ENCODE peak calls at places on chromosomes 13 and 19, in four cellular contexts. One of them, this sample, is unnamed.

GRCh38 chr19:45099465-45100201 is 6.7 kb downstream of the PPP1R37 start:
- DNase-seq in prostate gland: no peak
- DNase-seq in NCI-H510A treated with DMSO at 0.1 percent for 48 hours: no peak
- DNase-seq in stimulated activated CD4-positive, alpha-beta T cell treated with anti-CD3 and anti-CD28 coated beads, Interleukin-1b, Interleukin-23, amount 100 ng/mL, for 24 hours: no peak
- DNase-seq in this sample: no peak

GRCh38 chr13:77521595-77522367 is 13.7 kb upstream of the SCEL start:
- DNase-seq in prostate gland: peak; percentile 66
- DNase-seq in NCI-H510A treated with DMSO at 0.1 percent for 48 hours: no peak
- DNase-seq in stimulated activated CD4-positive, alpha-beta T cell treated with anti-CD3 and anti-CD28 coated beads, Interleukin-1b, Interleukin-23, amount 100 ng/mL, for 24 hours: no peak
- DNase-seq in this sample: no peak

GRCh38 chr19:10352764-10353671 is 13.6 kb upstream of the ICAM3 start:
- DNase-seq in prostate gland: no peak
- DNase-seq in NCI-H510A treated with DMSO at 0.1 percent for 48 hours: no peak
- DNase-seq in stimulated activated CD4-positive, alpha-beta T cell treated with anti-CD3 and anti-CD28 coated beads, Interleukin-1b, Interleukin-23, amount 100 ng/mL, for 24 hours: no peak
- DNase-seq in this sample: peak; percentile 9

GRCh38 chr19:20038358-20039202 is 725 bp downstream of the ZNF682 start:
- DNase-seq in prostate gland: no peak
- DNase-seq in NCI-H510A treated with DMSO at 0.1 percent for 48 hours: no peak
- DNase-seq in stimulated activated CD4-positive, alpha-beta T cell treated with anti-CD3 and anti-CD28 coated beads, Interleukin-1b, Interleukin-23, amount 100 ng/mL, for 24 hours: no peak
- DNase-seq in this sample: no peak

GRCh38 chr19:54532528-54532927 is 29.9 kb downstream of the LAIR2 start:
- DNase-seq in prostate gland: no peak
- DNase-seq in NCI-H510A treated with DMSO at 0.1 percent for 48 hours: no peak
- DNase-seq in stimulated activated CD4-positive, alpha-beta T cell treated with anti-CD3 and anti-CD28 coated beads, Interleukin-1b, Interleukin-23, amount 100 ng/mL, for 24 hours: no peak
- DNase-seq in this sample: no peak

GRCh38 chr19:45125975-45126493 is 33.1 kb downstream of the PPP1R37 start:
- DNase-seq in prostate gland: peak; percentile 60
- DNase-seq in NCI-H510A treated with DMSO at 0.1 percent for 48 hours: peak; percentile 55
- DNase-seq in stimulated activated CD4-positive, alpha-beta T cell treated with anti-CD3 and anti-CD28 coated beads, Interleukin-1b, Interleukin-23, amount 100 ng/mL, for 24 hours: peak; percentile 51
- DNase-seq in this sample: peak; percentile 74

GRCh38 chr19:49849433-49850220 is 1.3 kb upstream of the PTOV1 start:
- DNase-seq in prostate gland: no peak
- DNase-seq in NCI-H510A treated with DMSO at 0.1 percent for 48 hours: no peak
- DNase-seq in stimulated activated CD4-positive, alpha-beta T cell treated with anti-CD3 and anti-CD28 coated beads, Interleukin-1b, Interleukin-23, amount 100 ng/mL, for 24 hours: no peak
- DNase-seq in this sample: no peak

GRCh38 chr13:19159761-19160420 is 21.7 kb downstream of the TUBA3C start:
- DNase-seq in prostate gland: no peak
- DNase-seq in NCI-H510A treated with DMSO at 0.1 percent for 48 hours: no peak
- DNase-seq in stimulated activated CD4-positive, alpha-beta T cell treated with anti-CD3 and anti-CD28 coated beads, Interleukin-1b, Interleukin-23, amount 100 ng/mL, for 24 hours: no peak
- DNase-seq in this sample: no peak

GRCh38 chr13:26019881-26020535 is 31.8 kb downstream of the SHISA2 start:
- DNase-seq in prostate gland: no peak
- DNase-seq in NCI-H510A treated with DMSO at 0.1 percent for 48 hours: peak; percentile 25
- DNase-seq in stimulated activated CD4-positive, alpha-beta T cell treated with anti-CD3 and anti-CD28 coated beads, Interleukin-1b, Interleukin-23, amount 100 ng/mL, for 24 hours: no peak
- DNase-seq in this sample: no peak

GRCh38 chr19:6424190-6424938 is at the start of gene KHSRP:
- DNase-seq in prostate gland: no peak
- DNase-seq in NCI-H510A treated with DMSO at 0.1 percent for 48 hours: no peak
- DNase-seq in stimulated activated CD4-positive, alpha-beta T cell treated with anti-CD3 and anti-CD28 coated beads, Interleukin-1b, Interleukin-23, amount 100 ng/mL, for 24 hours: no peak
- DNase-seq in this sample: no peak

GRCh38 chr13:50993371-50993770 is 83.8 kb downstream of the RNASEH2B start:
- DNase-seq in prostate gland: no peak
- DNase-seq in NCI-H510A treated with DMSO at 0.1 percent for 48 hours: no peak
- DNase-seq in stimulated activated CD4-positive, alpha-beta T cell treated with anti-CD3 and anti-CD28 coated beads, Interleukin-1b, Interleukin-23, amount 100 ng/mL, for 24 hours: no peak
- DNase-seq in this sample: no peak

GRCh38 chr13:32432856-32433255 is 4.9 kb upstream of the N4BP2L1 start:
- DNase-seq in prostate gland: peak; percentile 72
- DNase-seq in NCI-H510A treated with DMSO at 0.1 percent for 48 hours: peak; percentile 47
- DNase-seq in stimulated activated CD4-positive, alpha-beta T cell treated with anti-CD3 and anti-CD28 coated beads, Interleukin-1b, Interleukin-23, amount 100 ng/mL, for 24 hours: no peak
- DNase-seq in this sample: no peak

GRCh38 chr13:79631260-79631659 is 150.3 kb downstream of the NDFIP2 start:
- DNase-seq in prostate gland: peak; percentile 72
- DNase-seq in NCI-H510A treated with DMSO at 0.1 percent for 48 hours: no peak
- DNase-seq in stimulated activated CD4-positive, alpha-beta T cell treated with anti-CD3 and anti-CD28 coated beads, Interleukin-1b, Interleukin-23, amount 100 ng/mL, for 24 hours: no peak
- DNase-seq in this sample: no peak

GRCh38 chr13:20124303-20124702 is 36.5 kb downstream of the GJA3 start:
- DNase-seq in prostate gland: no peak
- DNase-seq in NCI-H510A treated with DMSO at 0.1 percent for 48 hours: no peak
- DNase-seq in stimulated activated CD4-positive, alpha-beta T cell treated with anti-CD3 and anti-CD28 coated beads, Interleukin-1b, Interleukin-23, amount 100 ng/mL, for 24 hours: no peak
- DNase-seq in this sample: no peak

GRCh38 chr19:44662686-44663085 is 8.6 kb upstream of the CEACAM19 start:
- DNase-seq in prostate gland: no peak
- DNase-seq in NCI-H510A treated with DMSO at 0.1 percent for 48 hours: no peak
- DNase-seq in stimulated activated CD4-positive, alpha-beta T cell treated with anti-CD3 and anti-CD28 coated beads, Interleukin-1b, Interleukin-23, amount 100 ng/mL, for 24 hours: no peak
- DNase-seq in this sample: no peak

GRCh38 chr13:106867249-106867648 is 299.3 kb upstream of the ARGLU1 start:
- DNase-seq in prostate gland: no peak
- DNase-seq in NCI-H510A treated with DMSO at 0.1 percent for 48 hours: no peak
- DNase-seq in stimulated activated CD4-positive, alpha-beta T cell treated with anti-CD3 and anti-CD28 coated beads, Interleukin-1b, Interleukin-23, amount 100 ng/mL, for 24 hours: no peak
- DNase-seq in this sample: no peak

GRCh38 chr13:110116072-110116487 is 190.9 kb downstream of the COL4A1 start:
- DNase-seq in prostate gland: no peak
- DNase-seq in NCI-H510A treated with DMSO at 0.1 percent for 48 hours: no peak
- DNase-seq in stimulated activated CD4-positive, alpha-beta T cell treated with anti-CD3 and anti-CD28 coated beads, Interleukin-1b, Interleukin-23, amount 100 ng/mL, for 24 hours: peak; percentile 12
- DNase-seq in this sample: peak; percentile 69

GRCh38 chr13:24613755-24614154 is 66.5 kb upstream of the ATP12A start:
- DNase-seq in prostate gland: no peak
- DNase-seq in NCI-H510A treated with DMSO at 0.1 percent for 48 hours: no peak
- DNase-seq in stimulated activated CD4-positive, alpha-beta T cell treated with anti-CD3 and anti-CD28 coated beads, Interleukin-1b, Interleukin-23, amount 100 ng/mL, for 24 hours: no peak
- DNase-seq in this sample: no peak

GRCh38 chr13:60013166-60013565 is 150.6 kb downstream of the DIAPH3 start:
- DNase-seq in prostate gland: no peak
- DNase-seq in NCI-H510A treated with DMSO at 0.1 percent for 48 hours: no peak
- DNase-seq in stimulated activated CD4-positive, alpha-beta T cell treated with anti-CD3 and anti-CD28 coated beads, Interleukin-1b, Interleukin-23, amount 100 ng/mL, for 24 hours: no peak
- DNase-seq in this sample: no peak

GRCh38 chr13:77584111-77584510 is 48.6 kb downstream of the SCEL start:
- DNase-seq in prostate gland: peak; percentile 25
- DNase-seq in NCI-H510A treated with DMSO at 0.1 percent for 48 hours: no peak
- DNase-seq in stimulated activated CD4-positive, alpha-beta T cell treated with anti-CD3 and anti-CD28 coated beads, Interleukin-1b, Interleukin-23, amount 100 ng/mL, for 24 hours: no peak
- DNase-seq in this sample: no peak